ENCODE peak calls at places on chromosome 7, in ten cellular contexts. One of them, this sample, is unnamed.

GRCh38 chr7:32034052-32034451 is 36.2 kb downstream of the PDE1C start:
- DNase-seq in lower lobe of right lung: no peak
- DNase-seq in thoracic aorta: no peak
- DNase-seq in neuronal stem cell: no peak
- DNase-seq in fibroblast of lung: no peak
- DNase-seq in CD8-positive, alpha-beta T cell: no peak
- DNase-seq in neural progenitor cell: no peak
- DNase-seq in lung: no peak
- DNase-seq in adrenal gland: no peak
- DNase-seq in PC-3: peak; percentile 83
- DNase-seq in this sample: no peak

GRCh38 chr7:91609525-91609924 is 271.0 kb downstream of the MTERF1 start:
- DNase-seq in CD8-positive, alpha-beta T cell: no peak
- DNase-seq in lower lobe of right lung: no peak
- DNase-seq in thoracic aorta: no peak
- DNase-seq in PC-3: no peak
- DNase-seq in neuronal stem cell: no peak
- DNase-seq in fibroblast of lung: peak; percentile 6
- DNase-seq in lung: no peak
- DNase-seq in neural progenitor cell: no peak
- DNase-seq in adrenal gland: no peak
- DNase-seq in this sample: no peak

GRCh38 chr7:82616059-82616723 is 172.6 kb upstream of the CACNA2D1 start:
- DNase-seq in thoracic aorta: no peak
- DNase-seq in neuronal stem cell: no peak
- DNase-seq in neural progenitor cell: no peak
- DNase-seq in fibroblast of lung: no peak
- DNase-seq in lung: no peak
- DNase-seq in PC-3: no peak
- DNase-seq in CD8-positive, alpha-beta T cell: no peak
- DNase-seq in lower lobe of right lung: no peak
- DNase-seq in adrenal gland: no peak
- DNase-seq in this sample: no peak

GRCh38 chr7:135715673-135716072 is 12.3 kb downstream of the SLC13A4 start:
- DNase-seq in PC-3: no peak
- DNase-seq in lung: no peak
- DNase-seq in adrenal gland: no peak
- DNase-seq in neuronal stem cell: no peak
- DNase-seq in thoracic aorta: no peak
- DNase-seq in CD8-positive, alpha-beta T cell: no peak
- DNase-seq in lower lobe of right lung: no peak
- DNase-seq in fibroblast of lung: no peak
- DNase-seq in neural progenitor cell: no peak
- DNase-seq in this sample: no peak

GRCh38 chr7:18175801-18176450 is 148.3 kb upstream of the PRPS1L1 start:
- DNase-seq in thoracic aorta: no peak
- DNase-seq in PC-3: peak; percentile 32
- DNase-seq in lower lobe of right lung: no peak
- DNase-seq in neural progenitor cell: no peak
- DNase-seq in CD8-positive, alpha-beta T cell: no peak
- DNase-seq in fibroblast of lung: peak; percentile 54
- DNase-seq in neuronal stem cell: no peak
- DNase-seq in adrenal gland: no peak
- DNase-seq in lung: no peak
- DNase-seq in this sample: no peak

GRCh38 chr7:14950013-14950412 is 47.5 kb upstream of the DGKB start:
- DNase-seq in PC-3: peak; percentile 65
- DNase-seq in neuronal stem cell: no peak
- DNase-seq in thoracic aorta: no peak
- DNase-seq in lower lobe of right lung: no peak
- DNase-seq in fibroblast of lung: no peak
- DNase-seq in lung: no peak
- DNase-seq in adrenal gland: no peak
- DNase-seq in neural progenitor cell: no peak
- DNase-seq in CD8-positive, alpha-beta T cell: no peak
- DNase-seq in this sample: no peak

GRCh38 chr7:33392143-33392542 is 262.8 kb downstream of the BBS9 start:
- DNase-seq in neuronal stem cell: no peak
- DNase-seq in lower lobe of right lung: no peak
- DNase-seq in adrenal gland: no peak
- DNase-seq in CD8-positive, alpha-beta T cell: no peak
- DNase-seq in fibroblast of lung: no peak
- DNase-seq in neural progenitor cell: no peak
- DNase-seq in lung: no peak
- DNase-seq in PC-3: peak; percentile 5
- DNase-seq in thoracic aorta: no peak
- DNase-seq in this sample: no peak

GRCh38 chr7:1564603-1565022 is 5.2 kb downstream of the PSMG3 start:
- DNase-seq in fibroblast of lung: peak; percentile 44
- DNase-seq in adrenal gland: no peak
- DNase-seq in lung: no peak
- DNase-seq in neuronal stem cell: no peak
- DNase-seq in neural progenitor cell: no peak
- DNase-seq in lower lobe of right lung: no peak
- DNase-seq in CD8-positive, alpha-beta T cell: no peak
- DNase-seq in PC-3: peak; percentile 26
- DNase-seq in thoracic aorta: no peak
- DNase-seq in this sample: no peak

GRCh38 chr7:47763063-47763974 is 181.4 kb upstream of the TNS3 start:
- DNase-seq in CD8-positive, alpha-beta T cell: no peak
- DNase-seq in thoracic aorta: no peak
- DNase-seq in lung: no peak
- DNase-seq in fibroblast of lung: peak; percentile 92
- DNase-seq in PC-3: peak; percentile 90
- DNase-seq in neuronal stem cell: peak; percentile 52
- DNase-seq in neural progenitor cell: peak; percentile 62
- DNase-seq in adrenal gland: no peak
- DNase-seq in lower lobe of right lung: no peak
- DNase-seq in this sample: no peak

GRCh38 chr7:64504581-64505120 is 58.2 kb downstream of the ZNF680 start:
- DNase-seq in CD8-positive, alpha-beta T cell: no peak
- DNase-seq in neuronal stem cell: no peak
- DNase-seq in neural progenitor cell: no peak
- DNase-seq in thoracic aorta: no peak
- DNase-seq in lung: no peak
- DNase-seq in adrenal gland: no peak
- DNase-seq in fibroblast of lung: peak; percentile 31
- DNase-seq in lower lobe of right lung: no peak
- DNase-seq in PC-3: no peak
- DNase-seq in this sample: no peak

GRCh38 chr7:132113536-132114409 is 462.5 kb downstream of the PLXNA4 start:
- DNase-seq in adrenal gland: no peak
- DNase-seq in PC-3: no peak
- DNase-seq in CD8-positive, alpha-beta T cell: no peak
- DNase-seq in fibroblast of lung: no peak
- DNase-seq in lung: no peak
- DNase-seq in neuronal stem cell: no peak
- DNase-seq in lower lobe of right lung: no peak
- DNase-seq in neural progenitor cell: no peak
- DNase-seq in thoracic aorta: no peak
- DNase-seq in this sample: no peak

GRCh38 chr7:47720141-47720906 is 138.4 kb upstream of the TNS3 start:
- DNase-seq in adrenal gland: peak; percentile 73
- DNase-seq in CD8-positive, alpha-beta T cell: no peak
- DNase-seq in thoracic aorta: no peak
- DNase-seq in lower lobe of right lung: no peak
- DNase-seq in fibroblast of lung: peak; percentile 78
- DNase-seq in lung: no peak
- DNase-seq in neural progenitor cell: no peak
- DNase-seq in PC-3: no peak
- DNase-seq in neuronal stem cell: no peak
- DNase-seq in this sample: no peak

GRCh38 chr7:157010588-157011332 is at the start of gene MNX1:
- DNase-seq in lung: peak; percentile 74
- DNase-seq in thoracic aorta: no peak
- DNase-seq in PC-3: peak; percentile 75
- DNase-seq in neural progenitor cell: peak; percentile 92
- DNase-seq in fibroblast of lung: peak; percentile 15
- DNase-seq in CD8-positive, alpha-beta T cell: no peak
- DNase-seq in lower lobe of right lung: peak; percentile 88
- DNase-seq in neuronal stem cell: peak; percentile 79
- DNase-seq in adrenal gland: no peak
- DNase-seq in this sample: no peak

GRCh38 chr7:50649259-50649885 is 84.2 kb upstream of the DDC start:
- DNase-seq in PC-3: no peak
- DNase-seq in lung: peak; percentile 19
- DNase-seq in lower lobe of right lung: no peak
- DNase-seq in CD8-positive, alpha-beta T cell: no peak
- DNase-seq in adrenal gland: no peak
- DNase-seq in neuronal stem cell: no peak
- DNase-seq in neural progenitor cell: no peak
- DNase-seq in thoracic aorta: no peak
- DNase-seq in fibroblast of lung: no peak
- DNase-seq in this sample: no peak

GRCh38 chr7:50646069-50646468 is 80.9 kb upstream of the DDC start:
- DNase-seq in neural progenitor cell: no peak
- DNase-seq in adrenal gland: no peak
- DNase-seq in fibroblast of lung: no peak
- DNase-seq in thoracic aorta: no peak
- DNase-seq in CD8-positive, alpha-beta T cell: no peak
- DNase-seq in lower lobe of right lung: no peak
- DNase-seq in PC-3: no peak
- DNase-seq in lung: peak; percentile 6
- DNase-seq in neuronal stem cell: no peak
- DNase-seq in this sample: no peak

GRCh38 chr7:50648570-50649169 is 83.5 kb upstream of the DDC start:
- DNase-seq in neural progenitor cell: no peak
- DNase-seq in CD8-positive, alpha-beta T cell: no peak
- DNase-seq in lower lobe of right lung: no peak
- DNase-seq in adrenal gland: no peak
- DNase-seq in thoracic aorta: no peak
- DNase-seq in PC-3: no peak
- DNase-seq in fibroblast of lung: no peak
- DNase-seq in neuronal stem cell: no peak
- DNase-seq in lung: no peak
- DNase-seq in this sample: no peak

GRCh38 chr7:50647286-50647980 is 82.2 kb upstream of the DDC start:
- DNase-seq in thoracic aorta: no peak
- DNase-seq in adrenal gland: no peak
- DNase-seq in neuronal stem cell: no peak
- DNase-seq in fibroblast of lung: no peak
- DNase-seq in neural progenitor cell: no peak
- DNase-seq in lung: peak; percentile 26
- DNase-seq in PC-3: no peak
- DNase-seq in lower lobe of right lung: no peak
- DNase-seq in CD8-positive, alpha-beta T cell: no peak
- DNase-seq in this sample: no peak

GRCh38 chr7:50648076-50648475 is 82.9 kb upstream of the DDC start:
- DNase-seq in neuronal stem cell: no peak
- DNase-seq in thoracic aorta: no peak
- DNase-seq in adrenal gland: no peak
- DNase-seq in CD8-positive, alpha-beta T cell: no peak
- DNase-seq in PC-3: no peak
- DNase-seq in lung: no peak
- DNase-seq in fibroblast of lung: no peak
- DNase-seq in neural progenitor cell: peak; percentile 13
- DNase-seq in lower lobe of right lung: no peak
- DNase-seq in this sample: no peak
- H3K27ac ChIP-seq in neuronal stem cell: no peak overlapping the region
- H3K27ac ChIP-seq in thoracic aorta: no peak overlapping the region
- H3K27ac ChIP-seq in adrenal gland: no peak overlapping the region
- H3K27ac ChIP-seq in CD8-positive, alpha-beta T cell: no peak overlapping the region
- H3K27ac ChIP-seq in PC-3: no peak overlapping the region
- H3K27ac ChIP-seq in lung: no peak overlapping the region
- H3K27ac ChIP-seq in fibroblast of lung: no peak overlapping the region
- H3K27ac ChIP-seq in neural progenitor cell: no peak overlapping the region
- H3K27ac ChIP-seq in lower lobe of right lung: no peak overlapping the region
- H3K27ac ChIP-seq in this sample: no peak overlapping the region

GRCh38 chr7:44638611-44639557 is 32.5 kb downstream of the OGDH start:
- DNase-seq in lung: peak; percentile 73
- DNase-seq in adrenal gland: peak; percentile 77
- DNase-seq in CD8-positive, alpha-beta T cell: peak; percentile 82
- DNase-seq in lower lobe of right lung: peak; percentile 81
- DNase-seq in fibroblast of lung: peak; percentile 75
- DNase-seq in neuronal stem cell: no peak
- DNase-seq in thoracic aorta: no peak
- DNase-seq in PC-3: peak; percentile 82
- DNase-seq in neural progenitor cell: no peak
- DNase-seq in this sample: peak; percentile 28
- H3K27ac ChIP-seq in lung: peak overlapping the region; percentile 85
- H3K27ac ChIP-seq in adrenal gland: peak overlapping the region; percentile 85
- H3K27ac ChIP-seq in CD8-positive, alpha-beta T cell: peak overlapping the region; percentile 73
- H3K27ac ChIP-seq in lower lobe of right lung: peak overlapping the region; percentile 83
- H3K27ac ChIP-seq in fibroblast of lung: peak overlapping the region; percentile 94
- H3K27ac ChIP-seq in neuronal stem cell: no peak overlapping the region
- H3K27ac ChIP-seq in thoracic aorta: peak overlapping the region; percentile 78
- H3K27ac ChIP-seq in PC-3: peak overlapping the region; percentile 98
- H3K27ac ChIP-seq in neural progenitor cell: no peak overlapping the region
- H3K27ac ChIP-seq in this sample: peak overlapping the region; percentile 52

DNA sequence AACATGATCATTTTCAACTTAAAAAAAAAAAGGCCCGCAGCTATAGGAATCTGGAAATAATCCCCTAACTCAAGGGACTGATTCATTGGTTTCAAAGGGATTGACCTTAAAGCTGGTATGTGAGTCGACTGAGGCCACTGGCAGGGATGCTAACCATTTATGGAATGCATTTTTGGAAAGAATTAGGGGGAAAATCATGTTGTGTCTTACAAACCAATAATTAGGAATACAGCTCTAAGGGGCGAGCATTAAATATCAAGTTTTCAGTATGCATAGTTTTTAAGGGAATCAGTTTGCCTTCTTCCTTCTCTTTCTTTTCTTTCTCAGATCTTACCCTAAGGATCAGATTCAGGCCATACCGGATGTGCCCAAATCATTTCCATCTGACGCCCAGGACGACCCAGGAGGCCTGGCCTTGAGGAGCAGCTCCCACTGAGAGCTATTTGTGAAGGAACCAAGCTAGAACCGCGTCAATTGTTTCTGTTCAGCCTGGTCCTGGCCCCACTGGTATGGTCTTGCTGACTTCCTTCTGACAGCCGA is 48.7 kb downstream of the BPGM start:
- DNase-seq in adrenal gland: peak; percentile 66
- DNase-seq in PC-3: no peak
- DNase-seq in CD8-positive, alpha-beta T cell: no peak
- DNase-seq in lung: no peak
- DNase-seq in neural progenitor cell: no peak
- DNase-seq in lower lobe of right lung: no peak
- DNase-seq in fibroblast of lung: peak; percentile 63
- DNase-seq in thoracic aorta: no peak
- DNase-seq in neuronal stem cell: no peak
- DNase-seq in this sample: no peak
- H3K27ac ChIP-seq in adrenal gland: peak overlapping the region; percentile 61
- H3K27ac ChIP-seq in PC-3: no peak overlapping the region
- H3K27ac ChIP-seq in CD8-positive, alpha-beta T cell: no peak overlapping the region
- H3K27ac ChIP-seq in lung: peak overlapping the region; percentile 63
- H3K27ac ChIP-seq in neural progenitor cell: no peak overlapping the region
- H3K27ac ChIP-seq in lower lobe of right lung: peak overlapping the region; percentile 3
- H3K27ac ChIP-seq in fibroblast of lung: peak overlapping the region; percentile 72
- H3K27ac ChIP-seq in thoracic aorta: peak overlapping the region; percentile 84
- H3K27ac ChIP-seq in neuronal stem cell: no peak overlapping the region
- H3K27ac ChIP-seq in this sample: no peak overlapping the region

DNA sequence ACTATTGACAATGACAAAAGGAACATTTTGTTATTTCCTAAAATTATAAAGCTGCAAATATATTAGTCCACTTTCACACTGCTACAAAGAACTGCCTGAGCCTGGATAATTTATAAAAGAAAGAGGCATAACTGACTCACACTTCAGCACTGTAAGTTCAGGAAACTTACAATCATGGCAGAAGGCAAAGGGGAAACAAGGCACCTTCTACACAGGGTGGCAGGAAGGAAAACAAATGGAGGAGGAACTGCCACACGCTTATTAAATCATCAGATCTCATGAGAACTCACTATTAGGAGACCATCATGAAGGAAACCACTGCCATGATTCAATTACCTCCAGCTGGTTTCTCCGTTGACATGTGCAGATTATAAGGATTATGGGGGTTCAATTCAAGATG is 203.1 kb downstream of the TPK1 start:
- DNase-seq in fibroblast of lung: no peak
- DNase-seq in PC-3: no peak
- DNase-seq in neural progenitor cell: no peak
- DNase-seq in lung: no peak
- DNase-seq in adrenal gland: no peak
- DNase-seq in thoracic aorta: no peak
- DNase-seq in CD8-positive, alpha-beta T cell: no peak
- DNase-seq in lower lobe of right lung: no peak
- DNase-seq in neuronal stem cell: no peak
- DNase-seq in this sample: no peak
- H3K27ac ChIP-seq in fibroblast of lung: no peak overlapping the region
- H3K27ac ChIP-seq in PC-3: no peak overlapping the region
- H3K27ac ChIP-seq in neural progenitor cell: no peak overlapping the region
- H3K27ac ChIP-seq in lung: no peak overlapping the region
- H3K27ac ChIP-seq in adrenal gland: no peak overlapping the region
- H3K27ac ChIP-seq in thoracic aorta: no peak overlapping the region
- H3K27ac ChIP-seq in CD8-positive, alpha-beta T cell: no peak overlapping the region
- H3K27ac ChIP-seq in lower lobe of right lung: no peak overlapping the region
- H3K27ac ChIP-seq in neuronal stem cell: no peak overlapping the region
- H3K27ac ChIP-seq in this sample: no peak overlapping the region

This sample was measured in substantia nigra.